ENCODE peak calls at places on chromosomes 12 and 14, in four cellular contexts. One of them, this sample, is unnamed.

GRCh38 chr14:62378057-62378456 is 615.8 kb downstream of the SNAPC1 start:
- DNase-seq in AG04450: no peak
- DNase-seq in K562: no peak
- DNase-seq in brain microvascular endothelial cell: no peak
- DNase-seq in this sample: no peak

GRCh38 chr14:54348923-54349615 is 47.7 kb upstream of the CDKN3 start:
- DNase-seq in AG04450: no peak
- DNase-seq in K562: no peak
- DNase-seq in brain microvascular endothelial cell: peak; percentile 73
- DNase-seq in this sample: no peak

GRCh38 chr12:62802981-62803380 is 132.0 kb downstream of the PPM1H start:
- DNase-seq in AG04450: no peak
- DNase-seq in K562: no peak
- DNase-seq in brain microvascular endothelial cell: peak; percentile 36
- DNase-seq in this sample: no peak

GRCh38 chr14:74421997-74422396 is 4.0 kb downstream of the SYNDIG1L start:
- DNase-seq in AG04450: no peak
- DNase-seq in K562: no peak
- DNase-seq in brain microvascular endothelial cell: no peak
- DNase-seq in this sample: no peak

GRCh38 chr14:36771256-36771655 is 109.6 kb downstream of the PAX9 start:
- DNase-seq in AG04450: no peak
- DNase-seq in K562: no peak
- DNase-seq in brain microvascular endothelial cell: no peak
- DNase-seq in this sample: no peak

GRCh38 chr12:115504241-115504941 is 773.1 kb downstream of the MED13L start:
- DNase-seq in AG04450: no peak
- DNase-seq in K562: no peak
- DNase-seq in brain microvascular endothelial cell: no peak
- DNase-seq in this sample: no peak

GRCh38 chr12:75489613-75490210 is 9.2 kb downstream of the GLIPR1 start:
- DNase-seq in AG04450: no peak
- DNase-seq in K562: no peak
- DNase-seq in brain microvascular endothelial cell: no peak
- DNase-seq in this sample: no peak

GRCh38 chr14:99273724-99274345 is 1.8 kb upstream of the BCL11B start:
- DNase-seq in AG04450: no peak
- DNase-seq in K562: no peak
- DNase-seq in brain microvascular endothelial cell: no peak
- DNase-seq in this sample: no peak

GRCh38 chr14:26137161-26137560 is 460.7 kb downstream of the NOVA1 start:
- DNase-seq in AG04450: no peak
- DNase-seq in K562: no peak
- DNase-seq in brain microvascular endothelial cell: no peak
- DNase-seq in this sample: no peak

GRCh38 chr14:73633517-73634332 is 11.1 kb upstream of the DNAL1 start:
- DNase-seq in AG04450: peak; percentile 37
- DNase-seq in K562: peak; percentile 43
- DNase-seq in brain microvascular endothelial cell: peak; percentile 44
- DNase-seq in this sample: peak; percentile 9

GRCh38 chr12:90484130-90484529 is 470.8 kb downstream of the CCER1 start:
- DNase-seq in AG04450: no peak
- DNase-seq in K562: no peak
- DNase-seq in brain microvascular endothelial cell: no peak
- DNase-seq in this sample: no peak

GRCh38 chr12:20716037-20716436 is 20.9 kb downstream of the SLCO1C1 start:
- DNase-seq in AG04450: no peak
- DNase-seq in K562: no peak
- DNase-seq in brain microvascular endothelial cell: no peak
- DNase-seq in this sample: no peak

GRCh38 chr12:94205738-94206310 is 57.4 kb downstream of the PLXNC1 start:
- DNase-seq in AG04450: no peak
- DNase-seq in K562: no peak
- DNase-seq in brain microvascular endothelial cell: no peak
- DNase-seq in this sample: no peak

GRCh38 chr12:54019924-54020586 is 8.2 kb upstream of the HOXC6 start:
- DNase-seq in AG04450: no peak
- DNase-seq in K562: no peak
- DNase-seq in brain microvascular endothelial cell: no peak
- DNase-seq in this sample: no peak

GRCh38 chr14:101464984-101465794 is 96.1 kb upstream of the DIO3 start:
- DNase-seq in AG04450: no peak
- DNase-seq in K562: no peak
- DNase-seq in brain microvascular endothelial cell: no peak
- DNase-seq in this sample: no peak

GRCh38 chr14:102514987-102515733 is 5.6 kb upstream of the ANKRD9 start:
- DNase-seq in AG04450: no peak
- DNase-seq in K562: no peak
- DNase-seq in brain microvascular endothelial cell: no peak
- DNase-seq in this sample: no peak

GRCh38 chr12:38728894-38729293 is 176.5 kb downstream of the CPNE8 start:
- DNase-seq in AG04450: no peak
- DNase-seq in K562: no peak
- DNase-seq in brain microvascular endothelial cell: no peak
- DNase-seq in this sample: no peak

GRCh38 chr12:51631021-51631420 is 40.0 kb downstream of the SCN8A start:
- DNase-seq in AG04450: no peak
- DNase-seq in K562: no peak
- DNase-seq in brain microvascular endothelial cell: no peak
- DNase-seq in this sample: no peak

GRCh38 chr14:103528158-103528511 is 861 bp upstream of the TRMT61A start:
- DNase-seq in AG04450: no peak
- DNase-seq in K562: no peak
- DNase-seq in brain microvascular endothelial cell: no peak
- DNase-seq in this sample: no peak

GRCh38 chr12:98256830-98257229 is 258.6 kb upstream of the TMPO start:
- DNase-seq in AG04450: no peak
- DNase-seq in K562: peak; percentile 9
- DNase-seq in brain microvascular endothelial cell: no peak
- DNase-seq in this sample: no peak

GRCh38 chr12:50187084-50187900 is 20.1 kb upstream of the CERS5 start:
- DNase-seq in AG04450: peak; percentile 83
- DNase-seq in K562: no peak
- DNase-seq in brain microvascular endothelial cell: peak; percentile 81
- DNase-seq in this sample: peak; percentile 94

GRCh38 chr14:93319958-93320357 is 12.9 kb downstream of the BTBD7 start:
- DNase-seq in AG04450: no peak
- DNase-seq in K562: no peak
- DNase-seq in brain microvascular endothelial cell: no peak
- DNase-seq in this sample: no peak

GRCh38 chr12:7175493-7175892 is 14.0 kb upstream of the PEX5 start:
- DNase-seq in AG04450: no peak
- DNase-seq in K562: no peak
- DNase-seq in brain microvascular endothelial cell: no peak
- DNase-seq in this sample: no peak

GRCh38 chr14:60331201-60332045 is 82.4 kb downstream of the PPM1A start:
- DNase-seq in AG04450: no peak
- DNase-seq in K562: peak; percentile 54
- DNase-seq in brain microvascular endothelial cell: peak; percentile 51
- DNase-seq in this sample: no peak

GRCh38 chr14:60327447-60328331 is 78.7 kb downstream of the PPM1A start:
- DNase-seq in AG04450: no peak
- DNase-seq in K562: no peak
- DNase-seq in brain microvascular endothelial cell: peak; percentile 17
- DNase-seq in this sample: no peak

GRCh38 chr14:60328588-60328987 is 79.6 kb downstream of the PPM1A start:
- DNase-seq in AG04450: no peak
- DNase-seq in K562: no peak
- DNase-seq in brain microvascular endothelial cell: no peak
- DNase-seq in this sample: no peak

GRCh38 chr14:60332869-60333268 is 83.8 kb downstream of the PPM1A start:
- DNase-seq in AG04450: no peak
- DNase-seq in K562: no peak
- DNase-seq in brain microvascular endothelial cell: no peak
- DNase-seq in this sample: no peak

GRCh38 chr14:60332046-60332399 is 83.0 kb downstream of the PPM1A start:
- DNase-seq in AG04450: no peak
- DNase-seq in K562: no peak
- DNase-seq in brain microvascular endothelial cell: no peak
- DNase-seq in this sample: no peak
- TF ChIP-seq CTCF in AG04450: no peak
- TF ChIP-seq CTCF in K562: no peak
- TF ChIP-seq CTCF in brain microvascular endothelial cell: no peak
- TF ChIP-seq CTCF in this sample: no peak

DNA sequence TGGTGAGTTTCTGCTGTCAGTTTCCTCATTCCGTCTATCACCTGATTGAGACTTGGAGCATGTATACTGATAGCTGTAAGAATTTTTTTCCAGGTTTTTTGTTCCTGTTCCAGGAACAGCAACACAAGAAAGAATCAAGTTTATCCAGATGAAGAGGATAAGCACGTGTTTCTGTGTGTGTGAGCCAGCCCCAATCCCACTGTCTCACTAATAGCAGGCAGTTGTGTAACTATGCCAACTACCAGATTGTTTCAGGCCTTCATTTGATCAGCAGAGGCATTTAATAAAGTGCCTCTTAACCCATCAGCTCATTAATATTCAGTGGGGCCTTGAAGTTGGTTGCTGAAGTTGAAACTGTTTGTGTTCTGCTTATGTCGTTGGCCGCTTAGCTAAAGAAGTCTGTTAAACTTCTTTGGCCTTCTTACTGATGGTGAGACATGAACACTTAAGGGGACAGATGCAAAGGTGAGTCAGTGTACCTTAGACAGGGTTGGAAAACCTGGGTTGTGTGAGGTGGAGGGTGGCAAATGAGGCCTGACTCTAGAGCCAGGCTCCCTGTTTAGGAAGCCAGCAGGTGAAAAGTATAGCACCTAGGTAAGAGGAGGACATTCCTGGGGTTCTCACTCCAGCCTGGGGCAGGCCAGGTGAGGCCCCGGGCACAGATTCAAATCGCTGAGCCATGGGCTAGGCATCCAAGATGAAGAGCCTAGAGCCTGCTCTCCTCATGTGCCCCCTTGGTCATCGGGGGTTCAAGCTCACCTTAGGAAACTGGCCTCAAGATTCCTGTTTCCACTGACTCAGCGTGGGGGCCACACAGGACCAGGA is 3.7 kb downstream of the ANKRD13A start:
- DNase-seq in AG04450: no peak
- DNase-seq in K562: no peak
- DNase-seq in brain microvascular endothelial cell: no peak
- DNase-seq in this sample: no peak
- H3K4me3 ChIP-seq in AG04450: no peak overlapping the region
- H3K4me3 ChIP-seq in K562: no peak overlapping the region
- H3K4me3 ChIP-seq in brain microvascular endothelial cell: no peak overlapping the region
- H3K4me3 ChIP-seq in this sample: no peak overlapping the region

DNA sequence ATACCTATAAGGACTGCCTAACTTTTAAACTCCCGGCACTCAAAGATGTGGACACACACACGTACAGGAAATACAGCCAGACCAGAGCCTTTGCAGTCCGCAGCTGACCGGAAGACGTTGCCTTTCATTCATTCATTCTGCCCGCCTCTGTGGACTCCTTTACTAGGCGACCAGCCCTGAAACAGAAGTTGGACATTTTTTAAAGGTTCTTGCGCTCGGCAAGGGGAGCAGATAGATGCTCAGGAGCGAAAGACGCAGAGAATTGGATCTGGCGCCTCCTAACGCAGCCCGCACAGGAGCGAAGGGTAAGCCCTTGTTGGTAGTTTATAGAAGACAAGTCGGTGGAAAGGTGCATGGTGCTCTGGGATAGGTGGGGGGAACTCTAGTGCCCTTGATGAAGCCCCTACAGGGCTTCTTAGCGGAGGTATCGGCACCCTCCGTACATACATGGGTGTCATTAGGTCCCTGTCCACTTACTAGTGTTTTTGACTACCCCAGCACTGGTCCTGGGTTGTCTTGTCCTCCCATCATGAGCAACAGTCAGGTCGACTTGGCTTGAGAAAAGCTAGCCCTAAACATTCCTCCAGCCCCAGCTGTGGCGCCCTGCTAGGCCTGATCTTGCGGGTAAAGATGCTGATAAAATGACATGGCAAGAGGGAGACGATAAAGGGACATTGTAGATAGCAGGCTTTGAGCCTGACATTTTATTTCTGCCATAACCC is at the start of gene KDM2B:
- DNase-seq in AG04450: no peak
- DNase-seq in K562: peak; percentile 56
- DNase-seq in brain microvascular endothelial cell: peak; percentile 40
- DNase-seq in this sample: no peak
- TF ChIP-seq CTCF in AG04450: no peak
- TF ChIP-seq CTCF in K562: no peak
- TF ChIP-seq CTCF in brain microvascular endothelial cell: no peak
- TF ChIP-seq CTCF in this sample: no peak

GRCh38 chr12:48970702-48971334 is 717 bp downstream of the WNT10B start:
- DNase-seq in AG04450: no peak
- DNase-seq in K562: no peak
- DNase-seq in brain microvascular endothelial cell: no peak
- DNase-seq in this sample: no peak
- H3K4me3 ChIP-seq in AG04450: no peak overlapping the region
- H3K4me3 ChIP-seq in K562: peak overlapping the region; percentile 42
- H3K4me3 ChIP-seq in brain microvascular endothelial cell: no peak overlapping the region
- H3K4me3 ChIP-seq in this sample: no peak overlapping the region

DNA sequence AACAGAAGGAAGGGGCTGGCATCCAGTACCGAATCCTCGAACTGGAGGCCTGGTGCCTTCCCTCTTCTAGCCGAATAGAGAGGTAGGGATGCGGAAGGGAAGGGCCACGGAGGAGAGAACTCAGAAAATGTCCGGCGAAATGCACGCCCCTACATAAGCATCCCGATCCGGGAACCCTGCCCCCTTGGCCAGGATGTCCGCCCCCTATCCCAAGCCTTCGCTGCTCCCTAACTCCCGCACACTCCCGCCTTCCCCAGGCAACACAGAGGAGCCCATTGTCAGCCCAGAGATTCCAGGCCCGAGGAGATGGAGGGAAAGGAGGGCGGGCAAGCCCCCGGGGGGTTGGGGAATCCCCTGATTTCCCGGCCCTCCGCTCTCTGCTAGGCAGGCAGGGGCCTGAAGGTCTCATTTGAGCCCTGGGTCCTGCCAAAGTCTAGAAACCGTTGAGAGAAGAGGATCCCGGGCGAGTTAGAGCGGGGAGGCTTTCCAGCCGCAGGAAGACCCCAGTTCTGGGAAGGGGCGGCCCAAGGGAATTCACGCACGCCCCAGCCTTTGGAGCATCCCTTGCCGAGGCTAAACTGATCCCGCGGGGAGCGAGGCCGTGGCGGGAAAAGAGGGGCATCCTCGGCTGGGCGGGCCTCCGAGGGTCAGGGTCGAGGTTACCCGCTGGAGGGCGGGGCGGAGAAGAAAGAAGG is 569 bp upstream of the ARHGEF40 start:
- DNase-seq in AG04450: no peak
- DNase-seq in K562: no peak
- DNase-seq in brain microvascular endothelial cell: no peak
- DNase-seq in this sample: no peak
- TF ChIP-seq CTCF in AG04450: no peak
- TF ChIP-seq CTCF in K562: no peak
- TF ChIP-seq CTCF in brain microvascular endothelial cell: peak; percentile 5
- TF ChIP-seq CTCF in this sample: no peak

This sample was measured in BJ.